ENCODE peak calls at places on chromosomes 7 and 10, in nine cellular contexts. V is NCI-H1105 treated with DMSO at 0.1 percent for 48 hours; M is amniotic epithelial cell; F is activated CD4-positive, alpha-beta T cell treated with anti-CD3 and anti-CD28 coated beads for 48 hours; O is activated T-cell treated with anti-CD3 and anti-CD28 coated beads, Interleukin-2, amount 50 U/mL, for 1 hour; A is left lobe of liver; R is AG20443; X is pons; J is HCEC 1CT. W is an unnamed sample.

GRCh38 chr10:26485150-26485941 is 47.2 kb downstream of the APBB1IP start:
- DNase-seq in V (no peak), M (peak), F (no peak), O (no peak), A (no peak), R (peak), X (no peak), J (no peak), W (no peak)

GRCh38 chr10:62806246-62806645 is 1.7 kb downstream of the ADO start:
- DNase-seq in V (no peak), M (peak), F (no peak), O (no peak), A (no peak), R (no peak), X (no peak), J (peak), W (no peak)

GRCh38 chr10:98376485-98376884 is 38.5 kb downstream of the PYROXD2 start:
- DNase-seq in V (peak), M (peak), F (no peak), O (no peak), A (no peak), R (no peak), X (no peak), J (no peak), W (no peak)

GRCh38 chr10:12181065-12181775 is 14.5 kb downstream of the NUDT5 start:
- DNase-seq in V (no peak), M (no peak), F (peak), O (peak), A (no peak), R (no peak), X (no peak), J (peak), W (no peak)

GRCh38 chr10:12768156-12768731 is 233.3 kb downstream of the CCDC3 start:
- DNase-seq in V (no peak), M (peak), F (no peak), O (no peak), A (no peak), R (no peak), X (no peak), J (no peak), W (no peak)

GRCh38 chr7:148060724-148061123 is 529.8 kb upstream of the C7orf33 start:
- DNase-seq in V (no peak), M (no peak), F (no peak), O (no peak), A (no peak), R (no peak), X (no peak), J (no peak), W (no peak)

GRCh38 chr7:44218418-44219201 is 17.8 kb downstream of the YKT6 start:
- DNase-seq in V (no peak), M (no peak), F (no peak), O (no peak), A (no peak), R (no peak), X (no peak), J (no peak), W (peak)

GRCh38 chr10:23343591-23344225 is 889 bp downstream of the C10orf67 start:
- DNase-seq in V (peak), M (no peak), F (peak), O (peak), A (peak), R (peak), X (peak), J (peak), W (peak)

GRCh38 chr10:131127610-131128009 is 183.9 kb downstream of the TCERG1L start:
- DNase-seq in V (no peak), M (no peak), F (peak), O (no peak), A (no peak), R (no peak), X (no peak), J (no peak), W (no peak)

GRCh38 chr10:23351914-23352313 is 7.3 kb upstream of the C10orf67 start:
- DNase-seq in V (no peak), M (peak), F (no peak), O (no peak), A (no peak), R (peak), X (no peak), J (peak), W (no peak)

GRCh38 chr10:114499630-114500190 is 95.4 kb upstream of the AFAP1L2 start:
- DNase-seq in V (no peak), M (no peak), F (peak), O (peak), A (no peak), R (no peak), X (no peak), J (no peak), W (peak)

GRCh38 chr7:15963206-15963605 is 276.7 kb upstream of the MEOX2 start:
- DNase-seq in V (no peak), M (no peak), F (no peak), O (no peak), A (no peak), R (no peak), X (no peak), J (no peak), W (no peak)

GRCh38 chr10:18822156-18822555 is 162.9 kb downstream of the ARL5B start:
- DNase-seq in V (no peak), M (peak), F (no peak), O (no peak), A (no peak), R (peak), X (no peak), J (no peak), W (no peak)

GRCh38 chr10:5482016-5482415 is 17.4 kb downstream of the CALML5 start:
- DNase-seq in V (no peak), M (no peak), F (no peak), O (no peak), A (no peak), R (no peak), X (no peak), J (no peak), W (no peak)

GRCh38 chr10:99621454-99622246 is 1.4 kb upstream of the SLC25A28 start:
- DNase-seq in V (peak), M (peak), F (no peak), O (no peak), A (no peak), R (no peak), X (no peak), J (no peak), W (no peak)

GRCh38 chr10:25175527-25176420 is 973 bp downstream of the GPR158 start:
- DNase-seq in V (peak), M (peak), F (peak), O (no peak), A (no peak), R (no peak), X (no peak), J (no peak), W (no peak)

GRCh38 chr10:71210031-71210871 is 2.1 kb upstream of the UNC5B start:
- DNase-seq in V (no peak), M (no peak), F (no peak), O (no peak), A (peak), R (no peak), X (no peak), J (no peak), W (no peak)

GRCh38 chr10:110505130-110505815 is 7.6 kb downstream of the DUSP5 start:
- DNase-seq in V (no peak), M (no peak), F (no peak), O (no peak), A (no peak), R (no peak), X (no peak), J (no peak), W (no peak)

GRCh38 chr7:142443614-142444013 is 185.8 kb upstream of the PRSS58 start:
- DNase-seq in V (no peak), M (peak), F (no peak), O (no peak), A (no peak), R (no peak), X (no peak), J (peak), W (no peak)

GRCh38 chr10:103839867-103840746 is 15.3 kb downstream of the SH3PXD2A start:
- DNase-seq in V (peak), M (no peak), F (no peak), O (no peak), A (no peak), R (no peak), X (peak), J (no peak), W (no peak)

GRCh38 chr10:89793649-89794254 is 92.4 kb downstream of the KIF20B start:
- DNase-seq in V (peak), M (peak), F (peak), O (peak), A (no peak), R (peak), X (peak), J (peak), W (peak)

GRCh38 chr10:23869548-23869947 is 339.4 kb upstream of the KIAA1217 start:
- DNase-seq in V (no peak), M (no peak), F (no peak), O (no peak), A (no peak), R (no peak), X (no peak), J (no peak), W (no peak)

W was measured in putamen.